ENCODE peak calls at places on chromosome 10, in four cellular contexts. One of them, this sample, is unnamed.

GRCh38 chr10:109992485-109992884 is 15.3 kb upstream of the ADD3 start:
- DNase-seq in GM03348: peak
- DNase-seq in LHCN-M2: no peak
- DNase-seq in kidney tubule cell: no peak
- DNase-seq in this sample: no peak

GRCh38 chr10:101071266-101071884 is 9.6 kb downstream of the KAZALD1 start:
- DNase-seq in kidney tubule cell: no peak
- DNase-seq in GM03348: no peak
- DNase-seq in LHCN-M2: no peak
- DNase-seq in this sample: no peak

GRCh38 chr10:103881420-103882284 is 26.3 kb upstream of the SH3PXD2A start:
- DNase-seq in kidney tubule cell: peak
- DNase-seq in LHCN-M2: no peak
- DNase-seq in GM03348: no peak
- DNase-seq in this sample: no peak

GRCh38 chr10:58280982-58281752 is 12.2 kb downstream of the CISD1 start:
- DNase-seq in LHCN-M2: no peak
- DNase-seq in kidney tubule cell: peak
- DNase-seq in GM03348: peak
- DNase-seq in this sample: no peak

GRCh38 chr10:93069245-93069561 is 4.5 kb upstream of the CYP26A1 start:
- DNase-seq in kidney tubule cell: no peak
- DNase-seq in LHCN-M2: no peak
- DNase-seq in GM03348: no peak
- DNase-seq in this sample: no peak

GRCh38 chr10:84424731-84425165 is 96.4 kb downstream of the CCSER2 start:
- DNase-seq in GM03348: peak
- DNase-seq in kidney tubule cell: peak
- DNase-seq in LHCN-M2: peak
- DNase-seq in this sample: no peak

GRCh38 chr10:18601321-18601720 is 50.1 kb downstream of the NSUN6 start:
- DNase-seq in LHCN-M2: no peak
- DNase-seq in kidney tubule cell: no peak
- DNase-seq in GM03348: no peak
- DNase-seq in this sample: no peak

GRCh38 chr10:124864421-124865193 is 63.0 kb downstream of the ABRAXAS2 start:
- DNase-seq in GM03348: no peak
- DNase-seq in kidney tubule cell: peak
- DNase-seq in LHCN-M2: no peak
- DNase-seq in this sample: no peak

GRCh38 chr10:111277685-111278084 is 200.9 kb downstream of the ADRA2A start:
- DNase-seq in kidney tubule cell: no peak
- DNase-seq in LHCN-M2: no peak
- DNase-seq in GM03348: no peak
- DNase-seq in this sample: no peak

GRCh38 chr10:26384600-26384999 is 53.5 kb upstream of the APBB1IP start:
- DNase-seq in LHCN-M2: no peak
- DNase-seq in GM03348: no peak
- DNase-seq in kidney tubule cell: no peak
- DNase-seq in this sample: no peak

GRCh38 chr10:23820789-23821188 is 381.9 kb downstream of the OTUD1 start:
- DNase-seq in kidney tubule cell: no peak
- DNase-seq in LHCN-M2: no peak
- DNase-seq in GM03348: no peak
- DNase-seq in this sample: no peak

GRCh38 chr10:28875535-28876208 is 198.4 kb downstream of the BAMBI start:
- DNase-seq in LHCN-M2: no peak
- DNase-seq in kidney tubule cell: peak
- DNase-seq in GM03348: no peak
- DNase-seq in this sample: no peak

This sample was measured in WERI-Rb-1.